ENCODE peak calls at places on chromosomes 16 and 17, in ten cellular contexts. A is vagina, B is cardiac muscle cell, K is IMR-90, L is progenitor cell of endocrine pancreas, F is AG10803, I is cardiac fibroblast, Z is fibroblast of the aortic adventitia, D is GM12878, Y is lower leg skin. P is an unnamed sample.

GRCh38 chr16:49855280-49855821 is 561 bp downstream of the ZNF423 start:
- DNase-seq in A (no peak), B (peak), K (peak), L (peak), F (peak), I (peak), Z (peak), D (peak), Y (peak), P (peak)

GRCh38 chr17:75457047-75457654 is 716 bp downstream of the TMEM94 start:
- DNase-seq in A (no peak), B (peak), K (peak), L (no peak), F (peak), I (peak), Z (peak), D (no peak), Y (no peak), P (no peak)

GRCh38 chr16:87409781-87410180 is 17.6 kb downstream of the MAP1LC3B start:
- DNase-seq in A (no peak), B (no peak), K (no peak), L (no peak), F (no peak), I (no peak), Z (no peak), D (no peak), Y (no peak), P (no peak)

GRCh38 chr17:58254803-58255202 is 16.4 kb downstream of the LPO start:
- DNase-seq in A (no peak), B (no peak), K (no peak), L (no peak), F (no peak), I (no peak), Z (no peak), D (no peak), Y (no peak), P (no peak)

GRCh38 chr16:3256146-3256875 is at the start of gene MEFV:
- DNase-seq in A (no peak), B (no peak), K (peak), L (no peak), F (no peak), I (peak), Z (no peak), D (no peak), Y (peak), P (no peak)

GRCh38 chr16:72985148-72985882 is 62.6 kb downstream of the ZFHX3 start:
- DNase-seq in A (peak), B (peak), K (peak), L (no peak), F (peak), I (peak), Z (peak), D (no peak), Y (peak), P (peak)

GRCh38 chr16:71933913-71934696 is 38.8 kb downstream of the IST1 start:
- DNase-seq in A (no peak), B (no peak), K (peak), L (no peak), F (peak), I (peak), Z (peak), D (no peak), Y (no peak), P (peak)

GRCh38 chr16:84266451-84266850 is 26.6 kb upstream of the KCNG4 start:
- DNase-seq in A (no peak), B (peak), K (peak), L (no peak), F (peak), I (peak), Z (peak), D (peak), Y (no peak), P (peak)

GRCh38 chr16:53130193-53131049 is 75.6 kb downstream of the CHD9 start:
- DNase-seq in A (peak), B (peak), K (peak), L (peak), F (peak), I (peak), Z (peak), D (peak), Y (peak), P (peak)

GRCh38 chr17:44113382-44113781 is 10.1 kb downstream of the HDAC5 start:
- DNase-seq in A (no peak), B (no peak), K (no peak), L (no peak), F (no peak), I (no peak), Z (no peak), D (no peak), Y (no peak), P (no peak)

GRCh38 chr16:56801762-56802161 is 63.2 kb upstream of the SLC12A3 start:
- DNase-seq in A (no peak), B (no peak), K (no peak), L (no peak), F (no peak), I (no peak), Z (no peak), D (no peak), Y (no peak), P (no peak)

GRCh38 chr16:24497405-24497804 is 42.0 kb upstream of the RBBP6 start:
- DNase-seq in A (no peak), B (peak), K (peak), L (no peak), F (peak), I (peak), Z (peak), D (no peak), Y (no peak), P (peak)

GRCh38 chr16:82660966-82661365 is 34.2 kb downstream of the CDH13 start:
- DNase-seq in A (no peak), B (no peak), K (no peak), L (no peak), F (no peak), I (no peak), Z (no peak), D (no peak), Y (no peak), P (no peak)

GRCh38 chr17:60720763-60721531 is 43.3 kb downstream of the BCAS3 start:
- DNase-seq in A (no peak), B (peak), K (peak), L (peak), F (peak), I (peak), Z (peak), D (peak), Y (peak), P (peak)

GRCh38 chr16:19757762-19758595 is 39.9 kb downstream of the IQCK start:
- DNase-seq in A (no peak), B (no peak), K (peak), L (no peak), F (no peak), I (no peak), Z (no peak), D (no peak), Y (no peak), P (no peak)

GRCh38 chr16:5062790-5063765 is 2.7 kb downstream of the C16orf89 start:
- DNase-seq in A (no peak), B (no peak), K (no peak), L (no peak), F (no peak), I (no peak), Z (no peak), D (no peak), Y (no peak), P (no peak)

GRCh38 chr16:31435341-31436220 is 7.0 kb downstream of the ZNF843 start:
- DNase-seq in A (no peak), B (no peak), K (no peak), L (no peak), F (no peak), I (no peak), Z (no peak), D (no peak), Y (no peak), P (no peak)

GRCh38 chr17:28112199-28112995 is 69.9 kb downstream of the NLK start:
- DNase-seq in A (no peak), B (no peak), K (peak), L (no peak), F (peak), I (peak), Z (peak), D (no peak), Y (no peak), P (peak)

GRCh38 chr17:83189013-83189672 is 109.7 kb downstream of the METRNL start:
- DNase-seq in A (no peak), B (no peak), K (no peak), L (no peak), F (no peak), I (no peak), Z (no peak), D (no peak), Y (peak), P (no peak)

GRCh38 chr17:65283704-65284103 is 146.5 kb downstream of the RGS9 start:
- DNase-seq in A (no peak), B (no peak), K (peak), L (no peak), F (no peak), I (peak), Z (peak), D (no peak), Y (no peak), P (no peak)

GRCh38 chr17:9258115-9259020 is 237.1 kb downstream of the NTN1 start:
- DNase-seq in A (no peak), B (no peak), K (no peak), L (no peak), F (no peak), I (no peak), Z (no peak), D (no peak), Y (no peak), P (no peak)

GRCh38 chr17:9256944-9257629 is 235.8 kb downstream of the NTN1 start:
- DNase-seq in A (no peak), B (no peak), K (peak), L (no peak), F (peak), I (no peak), Z (no peak), D (no peak), Y (no peak), P (peak)

GRCh38 chr17:9255838-9256237 is 234.5 kb downstream of the NTN1 start:
- DNase-seq in A (no peak), B (no peak), K (no peak), L (no peak), F (no peak), I (no peak), Z (no peak), D (no peak), Y (no peak), P (no peak)

GRCh38 chr17:9254841-9255240 is 233.5 kb downstream of the NTN1 start:
- DNase-seq in A (no peak), B (no peak), K (no peak), L (no peak), F (no peak), I (no peak), Z (no peak), D (no peak), Y (no peak), P (no peak)

GRCh38 chr17:9256361-9256943 is 235.1 kb downstream of the NTN1 start:
- DNase-seq in A (no peak), B (no peak), K (no peak), L (no peak), F (no peak), I (no peak), Z (no peak), D (no peak), Y (no peak), P (no peak)
- TF ChIP-seq CTCF in A (no peak), B (no peak), K (no peak), L (no peak), F (no peak), I (no peak), Z (no peak), D (no peak), Y (no peak), P (no peak)

GRCh38 chr17:16464641-16465312 is 27.2 kb downstream of the LRRC75A start:
- DNase-seq in A (no peak), B (no peak), K (no peak), L (no peak), F (no peak), I (no peak), Z (no peak), D (no peak), Y (no peak), P (no peak)

GRCh38 chr17:16462070-16462864 is 29.7 kb downstream of the LRRC75A start:
- DNase-seq in A (no peak), B (no peak), K (no peak), L (no peak), F (no peak), I (no peak), Z (no peak), D (no peak), Y (no peak), P (no peak)

GRCh38 chr17:16465861-16466338 is 26.1 kb downstream of the LRRC75A start:
- DNase-seq in A (no peak), B (no peak), K (no peak), L (no peak), F (no peak), I (no peak), Z (peak), D (no peak), Y (no peak), P (no peak)

GRCh38 chr17:16463341-16464000 is 28.5 kb downstream of the LRRC75A start:
- DNase-seq in A (no peak), B (peak), K (peak), L (no peak), F (peak), I (no peak), Z (peak), D (no peak), Y (no peak), P (peak)

DNA sequence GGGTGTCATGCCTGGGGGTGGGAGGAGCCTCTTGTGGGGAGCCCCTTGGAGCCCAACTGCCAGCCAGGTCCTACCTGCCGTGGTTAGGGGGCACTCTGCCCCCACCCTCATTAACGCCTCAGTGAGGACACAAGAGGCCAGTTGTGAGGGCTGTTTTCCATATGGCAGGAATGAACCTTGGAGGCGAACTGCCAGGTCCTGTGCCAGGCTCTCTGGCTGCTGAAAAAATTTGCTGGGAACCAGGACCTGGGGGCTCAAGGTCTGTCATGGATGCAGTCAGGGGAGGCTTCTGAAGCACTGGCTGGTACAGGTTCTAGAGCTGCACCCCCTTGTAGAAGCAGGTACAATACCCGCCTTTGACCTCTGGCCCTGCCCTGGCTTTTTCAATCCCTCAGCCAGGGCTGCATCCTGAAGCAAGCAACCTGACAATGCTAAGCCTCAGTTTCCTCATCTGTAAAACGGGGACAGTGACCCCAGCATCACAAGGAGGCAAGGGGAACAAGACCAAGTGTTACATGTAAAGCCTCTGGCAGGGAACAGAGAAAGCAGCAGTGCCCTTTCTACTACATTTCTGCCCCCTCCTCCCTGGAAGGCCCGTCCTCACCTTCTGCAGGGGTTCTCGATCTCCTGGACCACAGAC is 27.9 kb downstream of the LRRC75A start:
- DNase-seq in A (no peak), B (no peak), K (no peak), L (no peak), F (no peak), I (no peak), Z (no peak), D (no peak), Y (no peak), P (no peak)
- TF ChIP-seq CTCF in A (no peak), B (no peak), K (no peak), L (no peak), F (no peak), I (no peak), Z (no peak), D (no peak), Y (no peak), P (peak)

GRCh38 chr17:46061435-46061834 is 62.4 kb downstream of the STH start:
- DNase-seq in A (no peak), B (no peak), K (no peak), L (no peak), F (no peak), I (peak), Z (peak), D (no peak), Y (no peak), P (peak)
- TF ChIP-seq CTCF in A (no peak), B (peak), K (peak), L (peak), F (peak), I (peak), Z (peak), D (no peak), Y (no peak), P (peak)

GRCh38 chr16:74982303-74982702 is 2.6 kb downstream of the WDR59 start:
- DNase-seq in A (no peak), B (no peak), K (no peak), L (no peak), F (no peak), I (no peak), Z (no peak), D (no peak), Y (no peak), P (no peak)

GRCh38 chr16:74990832-74991231 is 5.9 kb upstream of the WDR59 start:
- DNase-seq in A (no peak), B (no peak), K (no peak), L (no peak), F (no peak), I (no peak), Z (no peak), D (no peak), Y (no peak), P (no peak)

GRCh38 chr16:74987027-74987681 is 2.2 kb upstream of the WDR59 start:
- DNase-seq in A (no peak), B (no peak), K (no peak), L (no peak), F (no peak), I (no peak), Z (no peak), D (no peak), Y (no peak), P (no peak)

GRCh38 chr16:74984194-74984669 is 691 bp downstream of the WDR59 start:
- DNase-seq in A (no peak), B (no peak), K (peak), L (peak), F (peak), I (peak), Z (peak), D (no peak), Y (no peak), P (peak)

DNA sequence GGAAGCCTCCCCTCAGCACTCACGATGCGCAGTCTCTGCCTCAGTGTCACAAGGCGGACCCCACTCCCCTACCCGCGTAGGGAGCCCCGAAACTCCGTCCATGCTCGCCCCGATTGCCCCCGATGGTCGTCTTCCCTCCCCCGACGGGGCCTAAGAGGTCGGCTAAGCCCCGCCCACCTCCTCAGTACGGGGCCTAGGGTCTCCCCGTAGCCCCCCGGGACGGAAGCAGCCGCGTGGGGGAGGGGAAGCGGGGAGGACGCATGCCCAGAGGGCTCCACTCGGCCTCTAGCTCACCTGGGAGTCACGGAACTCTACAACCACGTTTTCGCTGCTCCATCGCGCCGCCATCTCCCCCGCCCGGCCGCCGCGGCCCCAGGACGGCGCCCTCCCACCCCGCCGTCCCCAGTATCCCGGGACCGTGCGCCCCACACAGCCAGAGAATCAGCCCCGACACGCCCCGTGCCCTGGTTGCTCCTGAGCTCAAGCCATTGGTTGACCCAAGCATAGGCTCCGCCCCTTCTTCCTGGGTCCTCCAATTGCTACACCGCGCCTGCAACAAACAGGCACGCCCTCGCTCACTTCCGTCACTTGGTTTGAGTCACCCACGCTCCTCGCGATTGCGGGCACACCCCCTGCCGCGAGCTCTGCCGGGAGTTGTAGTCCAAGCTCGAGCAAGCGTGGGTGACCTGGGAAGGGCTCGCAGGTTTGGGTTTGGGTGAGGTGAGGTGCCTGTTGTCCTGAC is at the start of gene WDR59:
- DNase-seq in A (peak), B (peak), K (peak), L (peak), F (peak), I (peak), Z (peak), D (peak), Y (peak), P (peak)
- TF ChIP-seq CTCF in A (no peak), B (no peak), K (no peak), L (no peak), F (no peak), I (no peak), Z (no peak), D (no peak), Y (no peak), P (no peak)